ENCODE peak calls at places on chromosomes 12 and 14, in seven cellular contexts. X is adrenal gland; Y is A549; E is CD4-positive, CD25-positive, alpha-beta regulatory T cell; V is CD8-positive, alpha-beta memory T cell; J is brain microvascular endothelial cell; K is thoracic aorta. I is an unnamed sample.
A peak's percentile ranks its signal among the peaks of the same experiment; 100 is the strongest.

GRCh38 chr14:23182372-23183014 is 967 bp downstream of the SLC7A8 start:
- DNase-seq in K (no peak), V (peak; percentile 33), X (peak; percentile 36), E (peak; percentile 10), J (no peak), Y (no peak), I (no peak)

GRCh38 chr12:4214912-4215861 is 58.4 kb upstream of the CCND2 start:
- DNase-seq in E (peak; percentile 75), K (no peak), Y (no peak), X (peak; percentile 51), J (no peak), V (peak; percentile 41), I (peak; percentile 61)

GRCh38 chr12:59742831-59743230 is 147.0 kb downstream of the SLC16A7 start:
- DNase-seq in K (no peak), J (peak; percentile 3), Y (no peak), V (no peak), E (no peak), X (no peak), I (no peak)

GRCh38 chr12:49367381-49368239 is at the start of gene SPATS2:
- DNase-seq in E (no peak), X (peak; percentile 94), Y (no peak), J (peak; percentile 96), V (no peak), K (peak; percentile 75), I (no peak)

GRCh38 chr14:51846631-51847488 is 13.6 kb upstream of the GNG2 start:
- DNase-seq in E (peak; percentile 99), K (no peak), X (peak; percentile 43), V (peak; percentile 95), Y (no peak), J (peak; percentile 91), I (peak; percentile 38)

GRCh38 chr14:101499513-101499912 is 61.8 kb upstream of the DIO3 start:
- DNase-seq in Y (no peak), X (no peak), J (no peak), V (no peak), E (no peak), K (no peak), I (peak; percentile 26)

GRCh38 chr12:21526053-21526452 is at the start of gene SPX:
- DNase-seq in J (peak; percentile 22), E (no peak), Y (peak; percentile 15), X (no peak), K (no peak), V (no peak), I (no peak)

GRCh38 chr12:47816646-47817271 is 2.9 kb downstream of the HDAC7 start:
- DNase-seq in K (no peak), Y (no peak), X (no peak), E (no peak), J (no peak), V (no peak), I (peak; percentile 48)

GRCh38 chr14:39812532-39813320 is 380.5 kb upstream of the FBXO33 start:
- DNase-seq in E (no peak), K (no peak), J (no peak), V (no peak), Y (no peak), X (no peak), I (no peak)

GRCh38 chr14:100609941-100610391 is 22.7 kb upstream of the BEGAIN start:
- DNase-seq in X (no peak), E (no peak), K (no peak), J (no peak), Y (no peak), V (no peak), I (peak; percentile 39)

GRCh38 chr14:59897757-59898383 is 22.1 kb upstream of the LRRC9 start:
- DNase-seq in X (peak; percentile 25), J (peak; percentile 20), K (no peak), E (peak; percentile 9), V (no peak), Y (peak; percentile 13), I (no peak)

GRCh38 chr14:22923746-22924145 is 4.8 kb upstream of the RBM23 start:
- DNase-seq in V (no peak), J (no peak), Y (no peak), E (no peak), X (no peak), K (no peak), I (no peak)

GRCh38 chr12:124888203-124888602 is 24.5 kb upstream of the SCARB1 start:
- DNase-seq in Y (no peak), K (no peak), X (no peak), J (no peak), E (no peak), V (no peak), I (peak; percentile 64)

GRCh38 chr12:44000309-44000952 is 164.6 kb downstream of the TMEM117 start:
- DNase-seq in X (peak; percentile 19), E (peak; percentile 53), J (peak; percentile 41), V (peak; percentile 2), K (no peak), Y (peak; percentile 21), I (no peak)

GRCh38 chr12:132062481-132062880 is 81.6 kb downstream of the DDX51 start:
- DNase-seq in E (no peak), J (no peak), K (no peak), Y (no peak), X (no peak), V (no peak), I (no peak)

GRCh38 chr14:50086316-50086700 is 30.1 kb downstream of the VCPKMT start:
- DNase-seq in J (no peak), X (no peak), Y (no peak), K (no peak), E (no peak), V (no peak), I (no peak)

GRCh38 chr14:50087350-50088116 is 28.8 kb downstream of the VCPKMT start:
- DNase-seq in K (no peak), Y (no peak), V (peak; percentile 65), E (peak; percentile 68), X (no peak), J (no peak), I (no peak)

GRCh38 chr14:50089213-50089612 is 27.2 kb downstream of the VCPKMT start:
- DNase-seq in J (no peak), Y (no peak), K (no peak), X (no peak), V (peak; percentile 38), E (peak; percentile 38), I (no peak)

GRCh38 chr14:50088117-50088515 is 28.3 kb downstream of the VCPKMT start:
- DNase-seq in J (no peak), E (no peak), K (no peak), V (no peak), X (peak; percentile 34), Y (no peak), I (no peak)

GRCh38 chr14:50088731-50089130 is 27.6 kb downstream of the VCPKMT start:
- DNase-seq in E (no peak), K (no peak), J (no peak), V (no peak), Y (no peak), X (no peak), I (no peak)
- H3K27ac ChIP-seq in E (no peak overlapping the region), K (no peak overlapping the region), J (no peak overlapping the region), V (no peak overlapping the region), Y (no peak overlapping the region), X (no peak overlapping the region), I (no peak overlapping the region)

GRCh38 chr12:24903305-24904088 is 45.4 kb downstream of the BCAT1 start:
- DNase-seq in E (peak; percentile 12), K (no peak), V (no peak), J (no peak), Y (no peak), X (no peak), I (no peak)

GRCh38 chr12:24904871-24905270 is 44.0 kb downstream of the BCAT1 start:
- DNase-seq in Y (no peak), X (no peak), J (no peak), V (no peak), E (no peak), K (no peak), I (no peak)

GRCh38 chr12:24901975-24902461 is 46.9 kb downstream of the BCAT1 start:
- DNase-seq in X (peak; percentile 24), E (peak; percentile 10), K (no peak), Y (no peak), V (no peak), J (peak; percentile 46), I (no peak)

GRCh38 chr12:24905431-24905830 is 43.5 kb downstream of the BCAT1 start:
- DNase-seq in Y (no peak), V (no peak), J (no peak), X (no peak), E (no peak), K (no peak), I (no peak)

DNA sequence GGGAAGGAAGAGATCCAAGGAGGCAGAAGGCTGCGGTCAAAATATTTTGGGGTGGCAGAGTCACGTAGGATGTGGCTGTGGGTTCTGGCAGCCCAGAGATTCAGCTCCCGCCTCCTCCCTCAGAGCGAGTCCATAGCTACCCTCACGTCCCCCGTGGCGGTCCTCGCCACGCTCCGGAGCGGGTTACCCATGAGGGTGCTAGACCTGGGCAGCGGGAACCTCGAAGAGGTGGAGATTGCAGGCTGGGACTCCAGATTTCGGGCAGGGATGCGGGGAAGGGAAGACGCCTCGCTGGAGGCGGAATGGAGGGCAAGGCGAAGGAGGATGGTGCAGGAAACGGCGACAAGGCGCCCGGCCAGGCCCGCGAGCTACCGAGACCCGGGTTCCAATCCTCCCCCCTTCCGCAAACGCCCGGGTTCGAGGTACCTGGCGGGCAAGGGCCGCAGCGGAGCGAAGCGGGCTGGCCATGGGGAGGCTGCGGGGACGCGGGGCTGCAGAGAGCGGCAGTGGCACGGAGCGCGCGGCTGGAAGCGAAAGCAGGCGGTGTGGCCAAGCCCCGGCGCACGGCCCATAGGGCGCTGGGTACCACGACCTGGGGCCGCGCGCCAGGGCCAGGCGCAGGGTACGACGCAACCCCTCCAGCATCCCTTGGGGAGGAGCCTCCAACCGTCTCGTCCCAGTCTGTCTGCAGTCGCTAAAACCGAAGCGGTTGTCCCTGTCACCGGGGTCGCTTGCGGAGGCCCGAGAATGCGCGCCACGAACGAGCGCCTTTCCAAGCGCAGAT is 46.2 kb downstream of the BCAT1 start:
- DNase-seq in E (peak; percentile 23), K (no peak), V (no peak), X (peak; percentile 17), Y (no peak), J (no peak), I (peak; percentile 62)
- H3K27ac ChIP-seq in E (no peak overlapping the region), K (peak overlapping the region; percentile 34), V (no peak overlapping the region), X (peak overlapping the region; percentile 5), Y (no peak overlapping the region), J (peak overlapping the region; percentile 76), I (peak overlapping the region; percentile 80)

GRCh38 chr14:103109789-103110415 is 13.4 kb upstream of the TNFAIP2 start:
- DNase-seq in E (no peak), K (no peak), Y (no peak), V (no peak), J (peak; percentile 54), X (peak; percentile 51), I (no peak)

GRCh38 chr14:103111297-103111981 is 11.8 kb upstream of the TNFAIP2 start:
- DNase-seq in J (no peak), Y (no peak), V (no peak), X (no peak), E (no peak), K (no peak), I (no peak)

GRCh38 chr14:103108749-103109207 is 14.3 kb downstream of the EXOC3L4 start:
- DNase-seq in K (no peak), X (no peak), Y (no peak), V (no peak), E (no peak), J (no peak), I (no peak)

GRCh38 chr14:103112488-103113243 is 10.6 kb upstream of the TNFAIP2 start:
- DNase-seq in J (no peak), X (no peak), Y (no peak), E (no peak), V (no peak), K (no peak), I (no peak)

GRCh38 chr14:103110681-103111296 is 12.5 kb upstream of the TNFAIP2 start:
- DNase-seq in Y (no peak), X (no peak), E (no peak), J (no peak), V (no peak), K (no peak), I (no peak)
- H3K27ac ChIP-seq in Y (peak overlapping the region; percentile 98), X (no peak overlapping the region), E (no peak overlapping the region), J (no peak overlapping the region), V (peak overlapping the region; percentile 38), K (no peak overlapping the region), I (peak overlapping the region; percentile 60)

GRCh38 chr12:107864235-107864634 is 89.7 kb downstream of the ASCL4 start:
- DNase-seq in X (no peak), K (no peak), V (no peak), Y (no peak), J (no peak), E (no peak), I (no peak)
- H3K27ac ChIP-seq in X (no peak overlapping the region), K (no peak overlapping the region), V (no peak overlapping the region), Y (no peak overlapping the region), J (no peak overlapping the region), E (no peak overlapping the region), I (no peak overlapping the region)

I was measured in right lobe of liver.